ENCODE peak calls at places on chromosomes 6 and 20, in seven cellular contexts. A is pancreas, I is A549, R is testis, B is iPS DF 6.9, U is aorta, Q is IMR-90. K is an unnamed sample.

GRCh38 chr20:14259691-14260090 is 77.7 kb downstream of the FLRT3 start:
- DNase-seq in A (no peak), I (no peak), R (no peak), B (no peak), U (no peak), Q (peak; percentile 1), K (no peak)

GRCh38 chr6:42047790-42048405 is 2.4 kb upstream of the TAF8 start:
- DNase-seq in A (no peak), I (no peak), R (peak; percentile 30), B (no peak), U (peak; percentile 75), Q (no peak), K (no peak)

GRCh38 chr6:162238675-162239074 is 488.9 kb downstream of the PRKN start:
- DNase-seq in A (no peak), I (no peak), R (no peak), B (no peak), U (no peak), Q (no peak), K (no peak)

GRCh38 chr6:154928325-154928922 is 66.7 kb upstream of the TIAM2 start:
- DNase-seq in A (peak; percentile 57), I (peak; percentile 50), R (peak; percentile 78), B (peak; percentile 66), U (no peak), Q (peak; percentile 69), K (peak; percentile 86)

GRCh38 chr6:122482750-122483080 is 11.1 kb upstream of the SERINC1 start:
- DNase-seq in A (no peak), I (no peak), R (no peak), B (no peak), U (no peak), Q (no peak), K (no peak)

GRCh38 chr20:23200914-23201313 is 114.8 kb upstream of the CD93 start:
- DNase-seq in A (peak; percentile 22), I (peak; percentile 66), R (no peak), B (peak; percentile 43), U (no peak), Q (peak; percentile 8), K (peak; percentile 22)

GRCh38 chr20:57435498-57436222 is 44.5 kb downstream of the RBM38 start:
- DNase-seq in A (peak; percentile 86), I (peak; percentile 30), R (peak; percentile 91), B (no peak), U (peak; percentile 85), Q (no peak), K (peak; percentile 100)

GRCh38 chr6:160137989-160138835 is 16.6 kb downstream of the SLC22A1 start:
- DNase-seq in A (peak; percentile 80), I (peak; percentile 65), R (peak; percentile 71), B (no peak), U (no peak), Q (peak; percentile 72), K (peak; percentile 61)

GRCh38 chr6:25717856-25718740 is 36.4 kb upstream of the SLC17A4 start:
- DNase-seq in A (no peak), I (peak; percentile 19), R (peak; percentile 21), B (no peak), U (no peak), Q (peak; percentile 6), K (peak; percentile 47)

GRCh38 chr20:64045346-64046011 is 4.0 kb downstream of the SOX18 start:
- DNase-seq in A (no peak), I (no peak), R (no peak), B (no peak), U (no peak), Q (no peak), K (no peak)

GRCh38 chr6:146087386-146087785 is 58.5 kb downstream of the GRM1 start:
- DNase-seq in A (no peak), I (no peak), R (no peak), B (no peak), U (no peak), Q (no peak), K (no peak)
- H3K27ac ChIP-seq in A (no peak overlapping the region), I (no peak overlapping the region), R (no peak overlapping the region), B (no peak overlapping the region), U (no peak overlapping the region), Q (no peak overlapping the region), K (no peak overlapping the region)

GRCh38 chr6:84052883-84053241 is 19.3 kb downstream of the MRAP2 start:
- DNase-seq in A (no peak), I (no peak), R (no peak), B (no peak), U (no peak), Q (no peak), K (no peak)
- H3K4me3 ChIP-seq in A (no peak overlapping the region), I (no peak overlapping the region), R (no peak overlapping the region), B (no peak overlapping the region), U (no peak overlapping the region), Q (no peak overlapping the region), K (peak overlapping the region; percentile 47)

GRCh38 chr6:110541701-110542309 is 65.4 kb upstream of the SLC22A16 start:
- DNase-seq in A (no peak), I (no peak), R (no peak), B (no peak), U (no peak), Q (no peak), K (no peak)

GRCh38 chr6:110534731-110535164 is 58.3 kb upstream of the SLC22A16 start:
- DNase-seq in A (no peak), I (no peak), R (no peak), B (no peak), U (peak; percentile 77), Q (peak; percentile 72), K (no peak)

GRCh38 chr6:110542311-110543024 is 66.1 kb upstream of the SLC22A16 start:
- DNase-seq in A (no peak), I (no peak), R (no peak), B (no peak), U (no peak), Q (no peak), K (peak; percentile 79)

GRCh38 chr6:110538416-110539060 is 62.1 kb upstream of the SLC22A16 start:
- DNase-seq in A (no peak), I (no peak), R (no peak), B (no peak), U (no peak), Q (peak; percentile 7), K (peak; percentile 39)

DNA sequence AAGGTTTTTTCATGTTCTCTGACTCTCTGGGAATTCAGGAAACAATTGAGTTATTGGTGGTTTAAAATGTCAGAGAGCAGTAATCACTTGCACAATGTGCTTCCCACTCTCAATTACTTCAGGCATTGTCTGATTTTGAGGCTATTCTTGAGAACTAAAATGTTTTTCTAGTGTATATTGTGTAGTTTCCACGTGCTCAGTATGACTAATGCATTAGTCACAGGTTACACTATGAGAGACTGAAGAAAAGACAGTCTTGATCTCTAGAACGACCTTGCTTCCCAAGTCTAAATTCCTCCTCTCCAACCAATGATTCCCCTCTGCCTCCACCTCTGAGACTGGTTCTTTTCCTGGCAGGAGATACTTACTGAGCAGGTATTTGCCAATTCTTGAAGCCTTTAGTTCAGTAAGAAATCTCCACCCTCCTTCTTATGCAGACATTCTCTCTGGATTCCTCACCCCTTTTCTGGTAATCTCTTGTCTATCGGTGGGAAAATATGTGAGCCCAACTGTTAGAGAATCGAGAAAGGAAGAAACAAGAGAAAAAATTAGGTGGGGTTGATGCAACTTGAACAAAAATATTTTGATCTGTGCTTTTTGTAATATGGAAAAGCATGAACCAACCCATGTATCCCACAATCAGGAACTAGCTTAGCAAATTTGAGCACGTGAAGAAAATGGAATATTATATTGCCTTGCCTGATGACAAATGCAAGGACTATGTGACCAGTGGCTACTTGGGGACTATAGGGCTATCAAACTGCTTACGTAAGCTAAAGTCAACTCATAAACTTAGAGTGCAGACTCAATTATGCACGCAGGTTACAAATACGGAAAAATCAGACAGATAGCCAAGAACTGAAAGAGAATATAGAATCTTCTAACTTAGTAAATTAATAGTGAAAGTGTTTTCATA is 61.1 kb upstream of the SLC22A16 start:
- DNase-seq in A (no peak), I (peak; percentile 70), R (no peak), B (no peak), U (no peak), Q (peak; percentile 97), K (peak; percentile 92)
- H3K27ac ChIP-seq in A (no peak overlapping the region), I (peak overlapping the region; percentile 75), R (no peak overlapping the region), B (no peak overlapping the region), U (no peak overlapping the region), Q (peak overlapping the region; percentile 36), K (peak overlapping the region; percentile 96)

DNA sequence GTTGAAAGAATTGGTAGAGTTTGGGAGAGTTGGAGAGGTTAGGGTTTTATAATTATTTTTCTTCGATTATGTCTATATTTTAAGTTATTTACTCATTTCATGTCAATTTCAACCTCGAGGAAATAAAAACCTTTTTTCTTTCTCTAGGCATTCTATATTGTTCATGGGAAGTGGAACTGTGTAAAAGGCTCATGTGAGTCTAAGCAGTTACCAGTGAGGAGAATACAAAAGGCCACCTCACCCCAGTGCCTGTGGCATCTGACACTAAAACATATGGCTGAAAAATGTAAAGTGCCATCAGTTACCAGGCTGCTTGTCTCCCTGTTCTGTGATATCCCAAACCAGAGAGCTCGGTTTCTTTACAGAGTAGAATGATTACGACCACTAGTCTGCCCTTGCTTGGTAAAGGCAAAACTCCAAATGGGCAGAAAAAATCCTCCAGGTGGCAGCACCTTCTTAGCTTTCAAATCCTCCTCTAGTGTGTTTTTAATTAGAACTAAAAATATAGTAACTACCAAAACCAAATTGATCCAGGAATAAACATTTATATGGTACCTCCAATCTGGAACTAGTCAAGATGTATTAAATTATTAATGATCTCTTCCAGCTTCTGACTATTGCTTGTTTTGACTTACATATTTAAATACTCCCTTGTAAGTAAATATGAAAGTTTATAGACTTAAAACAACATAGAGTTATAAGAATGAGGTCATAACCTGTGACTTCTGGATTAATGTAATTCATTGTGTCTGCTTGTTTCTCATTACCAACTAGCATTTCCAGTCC is 122.6 kb upstream of the MCHR2 start:
- DNase-seq in A (peak; percentile 51), I (peak; percentile 67), R (peak; percentile 67), B (peak; percentile 55), U (no peak), Q (peak; percentile 76), K (peak; percentile 87)
- H3K4me3 ChIP-seq in A (no peak overlapping the region), I (no peak overlapping the region), R (no peak overlapping the region), B (no peak overlapping the region), U (no peak overlapping the region), Q (no peak overlapping the region), K (no peak overlapping the region)

GRCh38 chr20:1929460-1929859 is 34.3 kb downstream of the SIRPA start:
- DNase-seq in A (no peak), I (no peak), R (no peak), B (no peak), U (peak; percentile 10), Q (no peak), K (no peak)
- H3K27ac ChIP-seq in A (no peak overlapping the region), I (no peak overlapping the region), R (no peak overlapping the region), B (no peak overlapping the region), U (no peak overlapping the region), Q (no peak overlapping the region), K (no peak overlapping the region)

GRCh38 chr6:40717411-40718057 is 130.4 kb upstream of the LRFN2 start:
- DNase-seq in A (no peak), I (no peak), R (no peak), B (no peak), U (no peak), Q (no peak), K (no peak)
- H3K4me3 ChIP-seq in A (no peak overlapping the region), I (no peak overlapping the region), R (no peak overlapping the region), B (no peak overlapping the region), U (no peak overlapping the region), Q (no peak overlapping the region), K (no peak overlapping the region)